ENCODE peak calls at places on chromosomes 11 and 22, in seven cellular contexts. R, X, K, T, B, M and D are unnamed samples.

GRCh38 chr11:126231725-126232459 is 20.3 kb downstream of the FAM118B start:
- DNase-seq in B (no peak), M (no peak), K (no peak), X (no peak), T (no peak), R (no peak), D (no peak)

GRCh38 chr11:74169736-74170458 is 905 bp downstream of the C2CD3 start:
- DNase-seq in X (no peak), R (no peak), M (peak; percentile 20), T (no peak), B (no peak), K (no peak), D (no peak)

GRCh38 chr11:86459002-86459385 is 84.3 kb downstream of the CCDC81 start:
- DNase-seq in B (no peak), T (no peak), X (no peak), K (no peak), M (no peak), R (no peak), D (no peak)

GRCh38 chr11:102010776-102011500 is 36.3 kb upstream of the CFAP300 start:
- DNase-seq in T (peak; percentile 74), X (peak; percentile 84), R (no peak), M (peak; percentile 76), B (no peak), K (peak; percentile 87), D (peak; percentile 94)

GRCh38 chr11:35750981-35751663 is 88.5 kb downstream of the TRIM44 start:
- DNase-seq in K (no peak), T (no peak), B (no peak), M (no peak), R (no peak), X (peak; percentile 4), D (peak; percentile 11)

GRCh38 chr11:86141645-86142569 is 73.0 kb upstream of the PICALM start:
- DNase-seq in K (no peak), R (no peak), M (no peak), T (no peak), X (no peak), B (no peak), D (no peak)

GRCh38 chr11:65911682-65912568 is 6.9 kb downstream of the C11orf68 start:
- DNase-seq in M (peak; percentile 58), B (no peak), K (peak; percentile 79), X (peak; percentile 89), R (no peak), T (peak; percentile 89), D (peak; percentile 88)

GRCh38 chr11:116773203-116774112 is 671 bp upstream of the BUD13 start:
- DNase-seq in M (no peak), T (no peak), B (no peak), X (peak; percentile 26), K (no peak), R (no peak), D (peak; percentile 44)

GRCh38 chr11:69961738-69962137 is 116.4 kb upstream of the ANO1 start:
- DNase-seq in R (no peak), T (no peak), B (no peak), K (no peak), X (no peak), M (no peak), D (no peak)

GRCh38 chr11:66967670-66968425 is 7.3 kb upstream of the C11orf86 start:
- DNase-seq in X (peak; percentile 78), B (no peak), K (no peak), R (no peak), M (peak; percentile 35), T (no peak), D (peak; percentile 66)

GRCh38 chr22:47775191-47775590 is 1012.7 kb downstream of the TBC1D22A start:
- DNase-seq in M (no peak), T (no peak), X (no peak), K (no peak), B (no peak), R (no peak), D (no peak)

GRCh38 chr11:16739326-16739875 is 954 bp downstream of the C11orf58 start:
- DNase-seq in T (no peak), M (no peak), K (no peak), R (no peak), B (no peak), X (peak; percentile 15), D (peak; percentile 16)

GRCh38 chr11:6658647-6659046 is 3.0 kb upstream of the DCHS1 start:
- DNase-seq in K (no peak), T (no peak), R (no peak), M (no peak), X (no peak), B (no peak), D (no peak)

GRCh38 chr11:124877631-124878496 is 12.6 kb downstream of the ROBO3 start:
- DNase-seq in T (no peak), K (peak; percentile 55), M (no peak), R (no peak), X (no peak), B (peak; percentile 73), D (no peak)

GRCh38 chr22:44685384-44686056 is 16.5 kb upstream of the PRR5 start:
- DNase-seq in R (no peak), X (peak; percentile 97), K (peak; percentile 68), T (no peak), M (peak; percentile 85), B (no peak), D (peak; percentile 70)

GRCh38 chr11:57475191-57475590 is 14.9 kb downstream of the RTN4RL2 start:
- DNase-seq in T (no peak), X (no peak), M (no peak), R (no peak), B (no peak), K (no peak), D (no peak)

GRCh38 chr11:120660024-120660565 is 148.5 kb downstream of the GRIK4 start:
- DNase-seq in M (peak; percentile 23), R (no peak), X (peak; percentile 42), K (peak; percentile 83), B (no peak), T (no peak), D (peak; percentile 15)

GRCh38 chr22:24492391-24492790 is 2.7 kb upstream of the UPB1 start:
- DNase-seq in M (no peak), T (no peak), B (no peak), X (no peak), K (no peak), R (no peak), D (no peak)

GRCh38 chr22:24494535-24495364 is at the start of gene UPB1:
- DNase-seq in B (no peak), X (no peak), T (peak; percentile 77), M (no peak), R (no peak), K (peak; percentile 58), D (no peak)

GRCh38 chr22:24495365-24495675 is 188 bp downstream of the UPB1 start:
- DNase-seq in B (no peak), M (no peak), X (no peak), T (no peak), R (no peak), K (no peak), D (no peak)

GRCh38 chr22:24496234-24496633 is 1.1 kb downstream of the UPB1 start:
- DNase-seq in T (no peak), B (no peak), X (no peak), R (no peak), M (no peak), K (no peak), D (no peak)

DNA sequence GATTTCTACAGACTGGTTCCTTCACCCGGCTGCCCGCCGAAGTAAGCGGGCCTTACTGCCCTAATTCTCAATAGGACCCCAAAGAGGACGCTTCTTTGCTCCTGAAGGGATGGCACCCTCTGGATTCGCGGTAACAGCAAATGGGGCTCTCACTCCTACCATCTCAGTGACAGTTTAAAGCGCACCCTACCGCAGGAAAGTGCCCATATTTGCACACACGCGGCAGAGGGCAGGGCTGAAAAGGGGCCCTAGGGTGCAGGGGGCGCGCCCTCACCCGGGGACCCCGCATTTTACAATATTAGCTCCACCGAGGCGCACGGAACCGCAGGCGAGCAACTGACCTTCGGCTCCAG is 974 bp upstream of the UPB1 start:
- DNase-seq in T (no peak), X (no peak), R (no peak), M (no peak), K (no peak), B (no peak), D (no peak)
- H3K27ac ChIP-seq in T (peak overlapping the region; percentile 21), X (no peak overlapping the region), R (no peak overlapping the region), M (no peak overlapping the region), K (no peak overlapping the region), B (no peak overlapping the region), D (no peak overlapping the region)

DNA sequence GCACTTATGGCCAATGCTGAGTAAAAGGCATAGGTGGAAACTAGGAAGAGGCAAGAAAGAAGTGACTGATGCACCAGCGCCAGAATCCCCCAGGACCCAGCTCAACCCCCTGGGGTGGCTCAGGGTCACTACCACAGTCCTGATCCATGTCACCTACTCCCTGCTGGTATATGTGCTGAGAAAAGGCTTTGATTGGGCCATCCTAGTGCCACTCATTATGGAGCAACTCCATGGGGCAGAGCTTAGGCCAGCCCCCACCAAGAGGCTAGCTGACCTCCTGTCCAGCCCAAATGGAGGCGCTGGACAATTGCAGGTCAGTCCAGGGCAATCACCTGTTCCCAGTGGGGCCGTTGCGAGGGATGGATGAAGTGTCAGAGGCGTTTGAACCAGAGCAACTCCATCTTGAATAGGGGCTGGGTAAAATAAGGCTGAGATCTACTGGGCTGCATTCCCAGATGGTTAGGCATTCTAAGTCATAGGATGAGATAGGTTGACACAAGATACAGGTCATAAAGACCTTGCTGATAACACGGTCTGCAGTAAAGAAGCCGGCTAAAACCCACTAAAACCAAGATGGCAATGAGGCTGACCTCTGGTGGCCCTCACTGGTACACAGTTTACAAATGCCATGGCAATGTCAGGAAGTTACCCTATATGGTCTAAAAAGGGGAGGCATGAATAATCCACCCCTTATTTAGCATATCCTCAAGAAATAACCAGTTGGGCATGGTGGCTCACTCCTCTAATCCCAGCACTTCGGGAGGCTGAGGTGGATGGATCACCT is 20.6 kb upstream of the DAGLA start:
- DNase-seq in B (no peak), R (no peak), X (no peak), M (no peak), T (no peak), K (no peak), D (no peak)
- TF ChIP-seq CTCF in B (no peak), R (no peak), X (no peak), M (no peak), T (no peak), K (peak; percentile 54), D (no peak)

GRCh38 chr22:43483669-43484068 is 71.9 kb downstream of the MPPED1 start:
- DNase-seq in B (no peak), K (no peak), X (no peak), M (no peak), T (peak; percentile 45), R (peak; percentile 27), D (no peak)

GRCh38 chr22:43484227-43484626 is 72.4 kb downstream of the MPPED1 start:
- DNase-seq in K (no peak), M (no peak), T (peak; percentile 49), R (peak; percentile 42), B (no peak), X (no peak), D (no peak)

GRCh38 chr22:43481528-43482309 is 69.9 kb downstream of the MPPED1 start:
- DNase-seq in R (peak; percentile 45), M (no peak), T (peak; percentile 63), B (no peak), K (no peak), X (no peak), D (no peak)

GRCh38 chr22:43483266-43483665 is 71.5 kb downstream of the MPPED1 start:
- DNase-seq in T (peak; percentile 56), X (no peak), M (no peak), B (no peak), K (no peak), R (peak; percentile 51), D (no peak)

GRCh38 chr22:43482310-43482625 is 70.5 kb downstream of the MPPED1 start:
- DNase-seq in B (no peak), X (no peak), M (no peak), R (peak; percentile 47), K (no peak), T (peak; percentile 35), D (no peak)
- H3K27ac ChIP-seq in B (no peak overlapping the region), X (no peak overlapping the region), M (no peak overlapping the region), R (no peak overlapping the region), K (no peak overlapping the region), T (no peak overlapping the region), D (no peak overlapping the region)

GRCh38 chr11:108648528-108648885 is 16.4 kb upstream of the DDX10 start:
- DNase-seq in M (no peak), R (no peak), X (no peak), B (no peak), K (no peak), T (no peak), D (no peak)
- TF ChIP-seq CTCF in M (no peak), R (no peak), X (no peak), B (no peak), K (no peak), T (no peak), D (peak; percentile 35)